ENCODE peak calls at places on chromosomes 13 and 19, in six cellular contexts. X is epithelial cell of esophagus; A is B cell; V is CD8-positive, alpha-beta T cell; G is activated CD8-positive, alpha-beta T cell treated with anti-CD3 and anti-CD28 coated beads for 36 hours; N is lower lobe of right lung. D is an unnamed sample.
A peak's percentile ranks its signal among the peaks of the same experiment; 100 is the strongest.

GRCh38 chr19:13012690-13013608 is 17.7 kb downstream of the NFIX start:
- DNase-seq in X (no peak), A (peak; percentile 75), V (no peak), G (peak; percentile 70), N (no peak), D (peak; percentile 75)

GRCh38 chr19:19615086-19615485 is 3.4 kb downstream of the PBX4 start:
- DNase-seq in X (peak; percentile 63), A (no peak), V (no peak), G (peak; percentile 73), N (no peak), D (no peak)

GRCh38 chr13:75666646-75667351 is 30.7 kb downstream of the LMO7 start:
- DNase-seq in X (peak; percentile 97), A (no peak), V (no peak), G (no peak), N (no peak), D (no peak)

GRCh38 chr13:113373811-113374485 is 10.0 kb upstream of the GRTP1 start:
- DNase-seq in X (no peak), A (no peak), V (no peak), G (no peak), N (peak; percentile 25), D (no peak)

GRCh38 chr19:44689290-44690130 is 9.4 kb upstream of the CEACAM16 start:
- DNase-seq in X (peak; percentile 76), A (peak; percentile 73), V (peak; percentile 64), G (peak; percentile 90), N (peak; percentile 84), D (no peak)

GRCh38 chr13:33787051-33787591 is 30.8 kb upstream of the RFC3 start:
- DNase-seq in X (no peak), A (no peak), V (no peak), G (peak; percentile 13), N (no peak), D (no peak)

GRCh38 chr13:70407486-70407885 is 299.2 kb upstream of the KLHL1 start:
- DNase-seq in X (peak; percentile 20), A (no peak), V (no peak), G (no peak), N (no peak), D (no peak)

GRCh38 chr19:50896591-50897190 is 14.5 kb downstream of the KLK4 start:
- DNase-seq in X (peak; percentile 57), A (no peak), V (no peak), G (peak; percentile 57), N (no peak), D (no peak)

DNA sequence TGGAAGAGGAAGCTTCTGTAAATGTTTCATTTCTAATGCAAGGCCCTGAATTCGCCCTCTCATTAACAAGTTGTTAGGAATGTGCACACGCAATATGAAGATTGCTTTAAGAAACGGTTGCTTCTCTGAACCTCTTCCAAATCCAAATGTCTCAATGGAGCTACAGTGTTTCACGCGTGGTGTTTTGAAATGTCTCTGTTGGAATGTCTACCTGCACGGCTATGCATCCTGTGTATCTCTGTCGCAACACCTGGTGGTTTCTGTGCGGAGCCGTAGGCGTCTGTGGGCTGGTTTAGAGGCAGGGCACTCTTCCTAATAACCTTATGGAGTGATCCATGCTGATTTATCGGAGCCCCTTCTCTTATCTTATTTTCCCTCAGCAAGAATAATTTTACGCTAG is 1584.2 kb upstream of the SLC10A2 start:
- DNase-seq in X (peak; percentile 74), A (no peak), V (no peak), G (no peak), N (no peak), D (no peak)
- TF ChIP-seq CTCF in X (no peak), A (no peak), V (no peak), G (no peak), N (no peak), D (no peak)

GRCh38 chr19:54606891-54607781 is 13.7 kb downstream of the LILRA1 start:
- DNase-seq in X (no peak), A (no peak), V (no peak), G (no peak), N (no peak), D (no peak)
- TF ChIP-seq CTCF in X (no peak), A (no peak), V (no peak), G (no peak), N (no peak), D (no peak)

DNA sequence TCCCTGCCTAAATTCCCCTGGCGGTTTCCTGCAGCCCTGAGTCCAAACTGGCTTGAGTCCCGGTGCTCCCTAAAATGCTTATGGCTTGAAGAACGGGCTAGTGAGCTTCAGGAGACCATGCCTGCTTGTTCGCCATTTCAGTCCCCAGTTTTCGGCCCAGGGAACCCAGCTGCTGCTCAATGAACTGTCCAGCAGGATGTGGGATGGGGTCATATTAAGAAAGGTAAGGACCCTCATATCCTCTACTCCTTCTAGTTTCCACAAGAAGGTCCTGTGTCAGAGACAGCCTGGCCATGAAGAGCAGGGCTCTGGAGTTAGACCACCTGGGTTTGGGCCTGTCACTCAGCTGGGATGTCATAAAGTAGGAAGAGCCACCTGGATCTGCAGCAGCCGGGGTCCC is 17.0 kb upstream of the SPC24 start:
- DNase-seq in X (no peak), A (no peak), V (no peak), G (no peak), N (no peak), D (no peak)
- TF ChIP-seq CTCF in X (no peak), A (no peak), V (no peak), G (no peak), N (no peak), D (no peak)

GRCh38 chr19:53355739-53356138 is 9.8 kb upstream of the ZNF525 start:
- DNase-seq in X (no peak), A (no peak), V (no peak), G (no peak), N (no peak), D (no peak)
- TF ChIP-seq CTCF in X (no peak), A (no peak), V (no peak), G (no peak), N (no peak), D (no peak)

GRCh38 chr19:14473073-14473790 is 1.9 kb downstream of the PTGER1 start:
- DNase-seq in X (peak; percentile 17), A (peak; percentile 69), V (no peak), G (no peak), N (no peak), D (no peak)
- TF ChIP-seq CTCF in X (no peak), A (no peak), V (no peak), G (no peak), N (no peak), D (no peak)

GRCh38 chr19:2151339-2152229 is at the start of gene AP3D1:
- DNase-seq in X (peak; percentile 100), A (peak; percentile 100), V (peak; percentile 100), G (peak; percentile 100), N (peak; percentile 99), D (peak; percentile 100)
- TF ChIP-seq CTCF in X (no peak), A (no peak), V (no peak), G (no peak), N (no peak), D (no peak)

GRCh38 chr19:8340341-8341096 is 2.5 kb downstream of the KANK3 start:
- DNase-seq in X (no peak), A (peak; percentile 42), V (no peak), G (no peak), N (peak; percentile 75), D (no peak)
- TF ChIP-seq CTCF in X (no peak), A (no peak), V (no peak), G (peak; percentile 29), N (peak; percentile 35), D (no peak)

GRCh38 chr13:73945371-73945770 is 188.8 kb downstream of the KLF12 start:
- DNase-seq in X (no peak), A (no peak), V (no peak), G (no peak), N (no peak), D (no peak)
- TF ChIP-seq CTCF in X (no peak), A (peak; percentile 41), V (no peak), G (no peak), N (no peak), D (no peak)

GRCh38 chr19:39936622-39937021 is 2.2 kb upstream of the FCGBP start:
- DNase-seq in X (no peak), A (no peak), V (no peak), G (no peak), N (no peak), D (no peak)

GRCh38 chr19:39934584-39935233 is at the start of gene FCGBP:
- DNase-seq in X (no peak), A (no peak), V (no peak), G (no peak), N (no peak), D (no peak)

GRCh38 chr19:39937094-39937493 is 2.7 kb upstream of the FCGBP start:
- DNase-seq in X (no peak), A (peak; percentile 56), V (no peak), G (peak; percentile 70), N (no peak), D (no peak)

GRCh38 chr19:39936020-39936419 is 1.6 kb upstream of the FCGBP start:
- DNase-seq in X (no peak), A (no peak), V (no peak), G (no peak), N (no peak), D (no peak)

GRCh38 chr19:39935262-39935661 is 828 bp upstream of the FCGBP start:
- DNase-seq in X (no peak), A (no peak), V (no peak), G (no peak), N (no peak), D (no peak)
- TF ChIP-seq CTCF in X (no peak), A (no peak), V (no peak), G (no peak), N (no peak), D (no peak)

DNA sequence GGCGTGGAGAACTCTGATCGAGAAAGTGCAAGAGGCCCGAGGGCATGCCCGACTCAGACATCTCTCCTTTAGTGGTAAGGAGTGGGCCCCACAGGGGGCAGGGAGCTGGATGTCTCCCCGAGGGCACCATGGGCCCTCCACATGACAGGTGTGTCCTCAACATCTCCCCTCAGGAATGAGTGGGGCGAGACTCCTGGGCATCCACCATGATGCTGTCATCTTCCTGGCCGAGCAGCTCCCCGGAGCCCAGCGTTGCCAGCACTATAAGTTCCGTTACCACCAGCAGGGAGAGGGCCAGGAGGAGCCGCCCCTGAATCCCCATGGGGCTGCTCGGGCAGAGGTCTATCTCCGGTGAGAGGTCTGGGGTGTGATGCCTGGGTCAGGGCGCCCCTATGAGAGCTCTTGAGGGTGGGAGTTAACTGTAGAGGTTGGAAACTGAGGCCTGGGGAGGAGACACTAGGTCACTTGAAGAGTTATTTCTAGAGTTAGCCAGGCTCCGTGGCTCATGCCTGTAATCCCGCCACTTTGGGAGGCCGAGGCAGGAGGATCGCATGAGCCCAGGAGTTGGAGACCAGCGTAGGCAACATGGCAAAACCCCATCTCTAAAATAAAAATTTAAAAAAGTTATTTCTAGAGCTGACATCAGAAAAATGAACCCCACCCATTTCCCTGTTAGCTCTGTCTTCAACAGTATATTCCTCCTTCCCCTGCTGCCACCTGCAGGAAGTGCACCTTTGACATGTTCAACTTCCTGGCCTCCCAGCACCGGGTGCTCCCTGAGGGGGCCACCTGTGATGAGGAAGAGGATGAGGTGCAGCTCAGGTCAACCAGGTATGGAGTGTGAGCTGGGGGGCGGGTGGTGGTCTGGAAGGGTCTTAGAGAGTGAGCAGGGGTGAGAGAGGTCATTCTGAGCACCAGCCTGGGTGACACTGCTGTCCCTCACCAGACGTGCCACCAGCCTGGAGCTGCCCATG is 5.1 kb downstream of the IGFLR1 start:
- DNase-seq in X (peak; percentile 34), A (no peak), V (no peak), G (peak; percentile 64), N (no peak), D (no peak)
- TF ChIP-seq CTCF in X (peak; percentile 32), A (peak; percentile 20), V (peak; percentile 21), G (peak; percentile 25), N (no peak), D (no peak)